ENCODE peak calls at places on chromosomes 2 and 18, in five cellular contexts. T, Y, K, P and N are unnamed samples.

GRCh38 chr2:62265116-62265515 is 69.2 kb downstream of the B3GNT2 start:
- DNase-seq in T (peak), Y (no peak), K (no peak), P (no peak), N (no peak)

GRCh38 chr2:215238485-215239098 is 73.3 kb upstream of the ATIC start:
- DNase-seq in T (no peak), Y (no peak), K (no peak), P (no peak), N (no peak)

GRCh38 chr2:31337860-31338259 is 76.7 kb downstream of the XDH start:
- DNase-seq in T (no peak), Y (peak), K (no peak), P (peak), N (no peak)

GRCh38 chr2:216214768-216215167 is 105.6 kb downstream of the XRCC5 start:
- DNase-seq in T (no peak), Y (no peak), K (no peak), P (no peak), N (no peak)

GRCh38 chr2:170244555-170244954 is 66.6 kb downstream of the MYO3B start:
- DNase-seq in T (no peak), Y (no peak), K (no peak), P (no peak), N (no peak)

GRCh38 chr2:37168217-37168981 is 11.6 kb upstream of the EIF2AK2 start:
- DNase-seq in T (peak), Y (peak), K (no peak), P (peak), N (peak)

GRCh38 chr2:215870986-215871385 is 142.4 kb downstream of the MREG start:
- DNase-seq in T (no peak), Y (no peak), K (no peak), P (no peak), N (peak)

GRCh38 chr2:42195559-42195958 is 26.4 kb downstream of the EML4 start:
- DNase-seq in T (no peak), Y (peak), K (no peak), P (no peak), N (no peak)

GRCh38 chr2:9552491-9553178 is 3.0 kb downstream of the ADAM17 start:
- DNase-seq in T (peak), Y (peak), K (no peak), P (peak), N (no peak)

GRCh38 chr2:96138146-96139145 is at the start of gene ASTL:
- DNase-seq in T (peak), Y (peak), K (peak), P (no peak), N (peak)

GRCh38 chr2:202628646-202629213 is 6.0 kb upstream of the FAM117B start:
- DNase-seq in T (no peak), Y (no peak), K (no peak), P (no peak), N (no peak)

GRCh38 chr2:84942964-84943421 is 28.0 kb upstream of the KCMF1 start:
- DNase-seq in T (no peak), Y (no peak), K (no peak), P (no peak), N (no peak)

GRCh38 chr2:131493199-131494018 is 1.2 kb upstream of the MZT2A start:
- DNase-seq in T (peak), Y (no peak), K (no peak), P (no peak), N (no peak)

GRCh38 chr2:26172189-26172865 is 561 bp upstream of the GAREM2 start:
- DNase-seq in T (no peak), Y (no peak), K (no peak), P (no peak), N (peak)

GRCh38 chr2:233353101-233353768 is 1.1 kb upstream of the DGKD start:
- DNase-seq in T (no peak), Y (no peak), K (peak), P (no peak), N (no peak)

GRCh38 chr2:188142636-188143035 is 149.0 kb upstream of the GULP1 start:
- DNase-seq in T (no peak), Y (peak), K (no peak), P (no peak), N (no peak)

GRCh38 chr2:188450740-188451480 is 159.2 kb downstream of the GULP1 start:
- DNase-seq in T (no peak), Y (no peak), K (no peak), P (peak), N (no peak)

GRCh38 chr2:98582523-98582922 is 25.8 kb downstream of the COA5 start:
- DNase-seq in T (no peak), Y (no peak), K (no peak), P (no peak), N (no peak)

GRCh38 chr2:85796046-85796548 is 42.3 kb downstream of the ATOH8 start:
- DNase-seq in T (no peak), Y (no peak), K (no peak), P (no peak), N (no peak)

GRCh38 chr18:48842259-48843061 is 108.3 kb downstream of the SMAD7 start:
- DNase-seq in T (no peak), Y (no peak), K (peak), P (no peak), N (no peak)

GRCh38 chr2:216560695-216561370 is 62.2 kb downstream of the RPL37A start:
- DNase-seq in T (no peak), Y (peak), K (no peak), P (peak), N (no peak)

GRCh38 chr18:77359561-77360314 is 110.1 kb downstream of the GALR1 start:
- DNase-seq in T (no peak), Y (no peak), K (no peak), P (no peak), N (no peak)

GRCh38 chr2:42849311-42849710 is 56.9 kb upstream of the HAAO start:
- DNase-seq in T (no peak), Y (no peak), K (no peak), P (no peak), N (no peak)

GRCh38 chr2:86477349-86477748 is 36.2 kb downstream of the KDM3A start:
- DNase-seq in T (no peak), Y (peak), K (no peak), P (no peak), N (no peak)

GRCh38 chr18:11387880-11388279 is 221.5 kb upstream of the SLC35G4 start:
- DNase-seq in T (peak), Y (peak), K (peak), P (no peak), N (peak)

GRCh38 chr18:58223717-58224424 is 179.8 kb downstream of the NEDD4L start:
- DNase-seq in T (no peak), Y (peak), K (peak), P (peak), N (no peak)

GRCh38 chr2:29084561-29084960 is 10.2 kb upstream of the PCARE start:
- DNase-seq in T (no peak), Y (no peak), K (no peak), P (no peak), N (no peak)

GRCh38 chr2:104429978-104430740 is 423.8 kb upstream of the POU3F3 start:
- DNase-seq in T (no peak), Y (no peak), K (no peak), P (no peak), N (no peak)

GRCh38 chr18:65919018-65919417 is 168.2 kb downstream of the CDH7 start:
- DNase-seq in T (no peak), Y (no peak), K (no peak), P (no peak), N (no peak)

GRCh38 chr18:77323640-77324370 is 74.2 kb downstream of the GALR1 start:
- DNase-seq in T (no peak), Y (no peak), K (no peak), P (no peak), N (no peak)

GRCh38 chr2:2889141-2889540 is 488.5 kb downstream of the EIPR1 start:
- DNase-seq in T (no peak), Y (no peak), K (no peak), P (no peak), N (no peak)

GRCh38 chr2:127593228-127594115 is 52.5 kb upstream of the GPR17 start:
- DNase-seq in T (no peak), Y (no peak), K (peak), P (no peak), N (no peak)

GRCh38 chr2:114728372-114728771 is 285.9 kb downstream of the DPP10 start:
- DNase-seq in T (no peak), Y (no peak), K (no peak), P (no peak), N (no peak)

GRCh38 chr2:207330912-207331311 is 165.2 kb upstream of the KLF7 start:
- DNase-seq in T (no peak), Y (peak), K (peak), P (peak), N (no peak)

GRCh38 chr2:158459161-158460003 is 2.6 kb downstream of the PKP4 start:
- DNase-seq in T (peak), Y (no peak), K (no peak), P (no peak), N (no peak)

GRCh38 chr2:37343537-37344434 is 644 bp upstream of the QPCT start:
- DNase-seq in T (peak), Y (peak), K (no peak), P (no peak), N (no peak)

GRCh38 chr18:58557013-58557435 is 71.9 kb downstream of the ALPK2 start:
- DNase-seq in T (no peak), Y (no peak), K (no peak), P (no peak), N (no peak)

GRCh38 chr2:141676139-141676538 is 454.7 kb downstream of the LRP1B start:
- DNase-seq in T (no peak), Y (no peak), K (no peak), P (no peak), N (no peak)